ENCODE peak calls at places on chromosomes 2 and 18, in five cellular contexts. G is GM23248, E is PC-3, N is PC-9, Q is fibroblast of lung. I is an unnamed sample.

GRCh38 chr2:240229603-240230423 is 89.4 kb upstream of the OTOS start:
- DNase-seq in G (peak; percentile 54), E (peak; percentile 50), N (no peak), Q (peak; percentile 41), I (no peak)

GRCh38 chr2:197383825-197384224 is 51.0 kb downstream of the SF3B1 start:
- DNase-seq in G (no peak), E (no peak), N (no peak), Q (no peak), I (peak; percentile 14)

GRCh38 chr2:105373895-105374401 is 24.9 kb downstream of the FHL2 start:
- DNase-seq in G (no peak), E (no peak), N (no peak), Q (no peak), I (no peak)

GRCh38 chr2:74043345-74044329 is 58.9 kb downstream of the TET3 start:
- DNase-seq in G (no peak), E (no peak), N (no peak), Q (no peak), I (no peak)

GRCh38 chr2:48600204-48600813 is 17.3 kb upstream of the GTF2A1L start:
- DNase-seq in G (peak; percentile 65), E (peak; percentile 84), N (no peak), Q (peak; percentile 67), I (peak; percentile 54)

GRCh38 chr2:167491788-167492187 is 603.5 kb downstream of the XIRP2 start:
- DNase-seq in G (no peak), E (no peak), N (no peak), Q (no peak), I (no peak)

GRCh38 chr2:158015428-158016076 is 86.1 kb upstream of the UPP2 start:
- DNase-seq in G (no peak), E (no peak), N (no peak), Q (no peak), I (no peak)

GRCh38 chr2:12315224-12315623 is 401.5 kb upstream of the TRIB2 start:
- DNase-seq in G (no peak), E (no peak), N (no peak), Q (no peak), I (no peak)

GRCh38 chr2:197359859-197360258 is 49.3 kb upstream of the ANKRD44 start:
- DNase-seq in G (no peak), E (no peak), N (no peak), Q (no peak), I (no peak)

GRCh38 chr2:20568501-20569463 is 82.1 kb downstream of the HS1BP3 start:
- DNase-seq in G (peak; percentile 55), E (peak; percentile 76), N (peak; percentile 66), Q (no peak), I (no peak)

GRCh38 chr2:136384541-136385303 is 266.8 kb upstream of the CXCR4 start:
- DNase-seq in G (peak; percentile 33), E (peak; percentile 55), N (no peak), Q (peak; percentile 23), I (peak; percentile 71)

DNA sequence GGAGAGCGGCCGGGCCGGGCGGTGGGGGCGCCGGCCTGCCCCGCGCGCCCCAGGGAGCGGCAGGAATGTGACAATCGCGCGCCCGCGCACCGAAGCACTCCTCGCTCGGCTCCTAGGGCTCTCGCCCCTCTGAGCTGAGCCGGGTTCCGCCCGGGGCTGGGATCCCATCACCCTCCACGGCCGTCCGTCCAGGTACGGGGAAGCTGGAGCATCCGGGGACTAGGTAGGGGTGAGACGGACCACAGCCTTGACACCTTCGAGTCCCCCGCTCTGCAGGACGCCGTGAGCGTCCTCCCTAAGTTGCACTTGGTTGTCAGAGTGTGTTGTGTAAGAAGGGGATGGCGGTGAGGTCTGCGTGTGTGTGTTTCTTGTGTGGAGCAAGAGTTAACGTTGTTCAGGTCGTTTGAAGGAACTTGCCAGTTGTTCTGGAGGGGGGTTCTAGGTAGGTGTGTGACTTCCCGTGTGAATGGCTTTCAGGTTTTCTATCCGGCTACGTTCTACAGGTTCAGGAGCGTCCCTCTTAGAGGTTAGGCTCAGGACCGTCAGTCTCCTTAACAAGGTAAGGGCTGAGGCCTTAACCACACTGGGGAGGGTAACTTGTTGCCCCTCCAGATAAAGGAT is 393 bp downstream of the IL1R1 start:
- DNase-seq in G (peak; percentile 70), E (no peak), N (no peak), Q (peak; percentile 68), I (no peak)
- H3K79me2 ChIP-seq in G (peaks cover 94% of the 10 kb centered on the region), E (no peaks in the 10 kb centered on the region), N (no peaks in the 10 kb centered on the region), Q (peaks cover 44% of the 10 kb centered on the region), I (no peaks in the 10 kb centered on the region)

GRCh38 chr2:179186126-179186525 is 78.5 kb downstream of the SESTD1 start:
- DNase-seq in G (peak; percentile 7), E (peak; percentile 1), N (no peak), Q (peak; percentile 47), I (no peak)
- H3K9me3 ChIP-seq in G (peaks cover 3% of the 10 kb centered on the region), E (no peaks in the 10 kb centered on the region), N (peaks cover 12% of the 10 kb centered on the region), Q (no peaks in the 10 kb centered on the region), I (peaks cover 15% of the 10 kb centered on the region)

GRCh38 chr2:144261336-144261735 is 258.6 kb downstream of the ZEB2 start:
- DNase-seq in G (no peak), E (no peak), N (no peak), Q (no peak), I (no peak)

GRCh38 chr2:144256996-144257707 is 262.8 kb downstream of the ZEB2 start:
- DNase-seq in G (peak; percentile 48), E (no peak), N (no peak), Q (peak; percentile 84), I (no peak)

GRCh38 chr2:144254342-144255235 is 265.3 kb downstream of the ZEB2 start:
- DNase-seq in G (no peak), E (no peak), N (no peak), Q (no peak), I (no peak)

GRCh38 chr2:144259332-144259731 is 260.6 kb downstream of the ZEB2 start:
- DNase-seq in G (no peak), E (no peak), N (no peak), Q (no peak), I (no peak)

GRCh38 chr2:144258154-144258553 is 261.8 kb downstream of the ZEB2 start:
- DNase-seq in G (no peak), E (no peak), N (no peak), Q (no peak), I (no peak)
- H3K79me2 ChIP-seq in G (no peaks in the 10 kb centered on the region), E (no peaks in the 10 kb centered on the region), N (no peaks in the 10 kb centered on the region), Q (no peaks in the 10 kb centered on the region), I (peaks cover 17% of the 10 kb centered on the region)

GRCh38 chr18:71194438-71194837 is 905.6 kb downstream of the SOCS6 start:
- DNase-seq in G (no peak), E (no peak), N (no peak), Q (no peak), I (no peak)

DNA sequence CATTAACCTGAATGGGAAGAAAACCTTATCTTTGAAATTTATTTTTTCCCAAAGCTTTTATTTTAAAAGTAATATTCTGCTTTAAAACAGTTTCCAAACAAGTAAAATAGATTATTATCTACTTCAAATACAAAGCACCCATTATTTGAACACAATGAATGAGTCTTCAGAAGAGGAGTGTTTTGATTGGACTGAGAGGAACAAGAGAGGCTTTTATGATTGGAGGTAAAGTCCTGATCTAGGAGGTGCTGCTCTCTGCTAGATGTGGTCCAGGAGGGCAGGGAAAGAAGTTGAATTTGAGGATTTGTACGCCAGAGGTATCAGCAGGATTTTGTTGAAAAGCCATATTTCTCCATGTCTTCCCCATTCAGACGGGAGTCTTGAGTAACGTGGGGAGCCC is 900.7 kb downstream of the SOCS6 start:
- DNase-seq in G (no peak), E (no peak), N (no peak), Q (no peak), I (no peak)
- H3K9me3 ChIP-seq in G (no peaks in the 10 kb centered on the region), E (no peaks in the 10 kb centered on the region), N (no peaks in the 10 kb centered on the region), Q (no peaks in the 10 kb centered on the region), I (no peaks in the 10 kb centered on the region)

GRCh38 chr18:35716169-35716831 is 134.8 kb downstream of the GALNT1 start:
- DNase-seq in G (no peak), E (no peak), N (no peak), Q (no peak), I (no peak)

GRCh38 chr18:35717182-35717581 is 135.6 kb downstream of the GALNT1 start:
- DNase-seq in G (no peak), E (no peak), N (no peak), Q (no peak), I (no peak)

DNA sequence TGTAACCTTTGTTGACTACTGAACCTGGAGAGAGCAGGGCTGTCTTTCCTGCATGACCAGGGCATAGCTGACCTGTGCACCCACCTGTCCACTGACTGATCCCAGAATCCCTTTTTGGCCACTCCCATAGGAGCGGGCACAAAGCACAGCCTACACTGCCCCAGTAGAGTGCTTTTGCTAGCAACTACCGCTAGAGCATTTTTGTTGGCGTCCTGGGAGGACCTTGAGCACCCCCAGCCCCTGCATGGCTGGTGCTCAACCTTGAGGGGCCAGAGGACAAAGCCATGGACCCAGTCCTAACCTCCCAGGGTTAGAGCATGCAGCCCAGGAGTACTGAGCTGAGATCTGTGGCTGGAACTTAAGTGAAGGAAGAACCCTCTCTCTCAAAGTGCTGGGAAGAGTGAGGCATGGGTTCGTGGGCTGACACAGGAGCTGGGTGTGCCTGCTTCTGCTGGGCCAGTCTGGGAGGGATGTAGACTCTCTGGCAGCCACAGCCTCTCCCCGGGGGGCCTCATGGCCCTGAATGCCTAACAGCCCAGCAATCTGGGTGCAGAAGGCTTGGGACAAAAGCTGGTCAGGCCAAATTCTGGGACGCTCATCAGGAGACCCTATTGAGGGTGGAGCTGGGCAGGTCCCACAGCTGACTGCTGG is 140.0 kb downstream of the GALNT1 start:
- DNase-seq in G (no peak), E (no peak), N (no peak), Q (no peak), I (no peak)
- H3K79me2 ChIP-seq in G (no peaks in the 10 kb centered on the region), E (no peaks in the 10 kb centered on the region), N (no peaks in the 10 kb centered on the region), Q (no peaks in the 10 kb centered on the region), I (no peaks in the 10 kb centered on the region)